ENCODE peak calls at places on chromosomes 5 and 9, in ten cellular contexts. W, L, S, M, K, E, N, P, R and Z are unnamed samples. For H3K9me3 and H3K4me1, the result is how much of the 10 kb centered on the place peaks cover.

GRCh38 chr9:14271078-14271673 is 42.8 kb downstream of the NFIB start:
- DNase-seq in W (peak), K (peak), E (peak), P (peak), M (peak), R (peak), S (peak), N (no peak), L (peak), Z (peak)

GRCh38 chr9:82924243-82924605 is 138.7 kb downstream of the RASEF start:
- DNase-seq in S (no peak), N (no peak), P (no peak), W (no peak), L (no peak), K (no peak), E (no peak), M (no peak), R (no peak), Z (no peak)

GRCh38 chr9:135281661-135282000 is 194.2 kb downstream of the OLFM1 start:
- DNase-seq in N (no peak), W (no peak), E (no peak), R (no peak), K (no peak), M (no peak), L (no peak), S (no peak), P (no peak), Z (no peak)

GRCh38 chr5:36264202-36264760 is 22.6 kb upstream of the NADK2 start:
- DNase-seq in K (no peak), M (no peak), P (no peak), E (no peak), S (no peak), W (no peak), L (no peak), N (no peak), R (no peak), Z (no peak)

GRCh38 chr9:133874061-133874638 is 118.0 kb downstream of the VAV2 start:
- DNase-seq in N (peak), W (peak), R (peak), E (no peak), S (no peak), P (no peak), M (no peak), L (no peak), K (no peak), Z (no peak)

GRCh38 chr5:151212361-151212899 is 11.5 kb downstream of the CCDC69 start:
- DNase-seq in S (no peak), L (no peak), R (no peak), K (no peak), M (no peak), P (no peak), N (no peak), W (no peak), E (no peak), Z (no peak)

GRCh38 chr5:170420809-170421412 is 31.7 kb upstream of the KCNMB1 start:
- DNase-seq in P (peak), N (peak), W (peak), R (peak), K (peak), E (peak), S (no peak), L (peak), M (no peak), Z (peak)

GRCh38 chr5:77066823-77067442 is 20.2 kb downstream of the ZBED3 start:
- DNase-seq in E (no peak), W (peak), M (no peak), S (peak), N (no peak), K (peak), L (no peak), P (no peak), R (peak), Z (no peak)

GRCh38 chr9:25960235-25960634 is 282.0 kb upstream of the TUSC1 start:
- DNase-seq in N (no peak), L (no peak), M (no peak), P (no peak), R (no peak), K (no peak), E (no peak), W (no peak), S (no peak), Z (no peak)

GRCh38 chr5:134024811-134025210 is 20.0 kb upstream of the VDAC1 start:
- DNase-seq in P (no peak), K (no peak), R (no peak), N (no peak), M (no peak), L (no peak), E (no peak), S (no peak), W (no peak), Z (no peak)

GRCh38 chr9:21554813-21555212 is 72.7 kb upstream of the IFNE start:
- DNase-seq in S (no peak), E (no peak), N (no peak), K (no peak), P (no peak), M (no peak), W (no peak), L (no peak), R (no peak), Z (no peak)

GRCh38 chr5:1865948-1866347 is 16.8 kb downstream of the IRX4 start:
- DNase-seq in K (no peak), P (no peak), E (no peak), W (no peak), N (no peak), L (no peak), M (no peak), R (no peak), S (no peak), Z (peak)

GRCh38 chr9:80926611-80927010 is 762.7 kb downstream of the TLE1 start:
- DNase-seq in M (no peak), L (no peak), R (no peak), P (no peak), K (no peak), N (no peak), S (no peak), W (no peak), E (no peak), Z (no peak)

GRCh38 chr5:56958595-56958994 is 6.7 kb upstream of the MIER3 start:
- DNase-seq in M (no peak), N (no peak), L (no peak), K (no peak), W (no peak), S (no peak), E (no peak), R (no peak), P (no peak), Z (no peak)

GRCh38 chr9:115164511-115164974 is 46.6 kb upstream of the TNC start:
- DNase-seq in M (peak), N (peak), S (no peak), E (no peak), K (no peak), L (peak), W (peak), P (peak), R (no peak), Z (peak)

GRCh38 chr5:117761190-117761589 is 1186.6 kb upstream of the SEMA6A start:
- DNase-seq in N (no peak), W (no peak), E (no peak), R (no peak), M (no peak), K (no peak), L (no peak), P (no peak), S (no peak), Z (no peak)

GRCh38 chr9:129310666-129311350 is 132.7 kb upstream of the IER5L start:
- DNase-seq in P (peak), W (peak), K (no peak), S (no peak), L (no peak), M (peak), R (no peak), E (no peak), N (no peak), Z (no peak)

GRCh38 chr9:128733256-128733655 is 9.3 kb upstream of the ZDHHC12 start:
- DNase-seq in P (peak), E (peak), K (peak), W (peak), S (peak), L (peak), R (peak), M (no peak), N (peak), Z (peak)

GRCh38 chr9:130866474-130866965 is 30.1 kb downstream of the QRFP start:
- DNase-seq in E (peak), L (peak), R (peak), P (peak), M (peak), W (peak), K (peak), S (peak), N (peak), Z (peak)

GRCh38 chr9:36862206-36863145 is 171.6 kb downstream of the PAX5 start:
- DNase-seq in W (peak), S (no peak), M (no peak), P (peak), R (peak), K (no peak), L (peak), E (peak), N (peak), Z (peak)

GRCh38 chr5:25006734-25007133 is 362.0 kb upstream of the CDH10 start:
- DNase-seq in S (no peak), K (no peak), N (no peak), L (peak), E (no peak), R (no peak), M (no peak), W (no peak), P (no peak), Z (no peak)

GRCh38 chr9:79013715-79014610 is 557.8 kb upstream of the TLE4 start:
- DNase-seq in N (no peak), M (no peak), P (no peak), R (no peak), S (no peak), L (peak), W (peak), E (no peak), K (no peak), Z (no peak)

GRCh38 chr5:125526940-125527339 is 780.5 kb upstream of the ZNF608 start:
- DNase-seq in M (no peak), P (no peak), K (no peak), E (no peak), S (no peak), W (peak), N (no peak), L (no peak), R (no peak), Z (no peak)
- H3K27ac ChIP-seq in M (no peak), P (no peak), K (no peak), E (no peak), S (no peak), W (no peak), N (no peak), L (no peak), R (no peak), Z (no peak)

GRCh38 chr5:141430332-141431113 is at the start of gene PCDHGA12:
- DNase-seq in L (peak), N (no peak), E (no peak), M (no peak), W (peak), R (peak), K (peak), S (peak), P (no peak), Z (peak)

GRCh38 chr5:141431286-141431685 is 979 bp downstream of the PCDHGA12 start:
- DNase-seq in K (no peak), R (peak), N (no peak), W (no peak), E (no peak), L (no peak), M (no peak), P (no peak), S (no peak), Z (no peak)

GRCh38 chr5:141422742-141423291 is 2.0 kb downstream of the PCDHGA11 start:
- DNase-seq in R (no peak), P (no peak), K (no peak), E (no peak), W (no peak), N (no peak), S (no peak), M (no peak), L (no peak), Z (peak)

GRCh38 chr5:141427783-141428426 is 2.4 kb upstream of the PCDHGA12 start:
- DNase-seq in S (no peak), L (no peak), E (no peak), P (no peak), M (no peak), W (no peak), N (no peak), K (no peak), R (no peak), Z (no peak)
- H3K9me3 ChIP-seq in S (under half), L (half or more), E (under half), P (under half), M (half or more), W (under half), N (under half), K (half or more), R (half or more), Z (under half)

DNA sequence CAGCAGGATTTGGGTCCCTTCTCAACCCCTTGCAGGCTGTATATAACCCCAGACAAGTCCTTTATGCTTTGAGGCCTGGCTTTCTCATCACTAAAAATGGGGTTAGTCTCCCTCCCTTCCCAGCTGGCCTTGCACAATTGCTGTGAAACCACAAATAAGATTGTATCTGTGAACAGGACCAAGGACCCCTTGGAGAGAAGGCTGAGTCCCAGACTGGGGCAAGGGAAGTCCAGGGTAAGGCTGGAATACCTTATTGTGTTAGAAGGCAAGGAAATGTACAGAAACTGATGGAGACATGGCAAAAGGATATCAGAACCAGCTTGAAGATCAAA is 11.4 kb downstream of the MACROH2A1 start:
- DNase-seq in W (no peak), S (no peak), M (no peak), N (no peak), E (no peak), K (no peak), P (no peak), R (no peak), L (no peak), Z (no peak)
- H3K4me1 ChIP-seq in W (under half), S (half or more), M (half or more), N (under half), E (under half), K (half or more), P (under half), R (under half), L (under half), Z (half or more)

GRCh38 chr9:120946259-120946658 is 19.7 kb upstream of the TRAF1 start:
- DNase-seq in S (no peak), L (no peak), R (no peak), N (no peak), M (no peak), P (no peak), K (no peak), E (no peak), W (peak), Z (no peak)

GRCh38 chr9:120944434-120945125 is 18.0 kb upstream of the TRAF1 start:
- DNase-seq in R (no peak), S (no peak), L (no peak), E (no peak), K (no peak), M (no peak), P (no peak), N (no peak), W (no peak), Z (no peak)

GRCh38 chr9:120940573-120940972 is 14.0 kb upstream of the TRAF1 start:
- DNase-seq in L (no peak), W (no peak), N (no peak), K (no peak), M (no peak), P (no peak), R (no peak), S (no peak), E (no peak), Z (no peak)

GRCh38 chr9:120941046-120941770 is 14.6 kb upstream of the TRAF1 start:
- DNase-seq in W (peak), N (no peak), M (no peak), S (no peak), E (no peak), R (no peak), K (no peak), P (no peak), L (no peak), Z (no peak)

GRCh38 chr9:120942186-120943001 is 15.8 kb upstream of the TRAF1 start:
- DNase-seq in N (no peak), M (no peak), R (peak), S (peak), P (peak), E (no peak), L (no peak), W (no peak), K (no peak), Z (peak)
- H3K27ac ChIP-seq in N (no peak), M (peak), R (peak), S (peak), P (peak), E (no peak), L (peak), W (peak), K (no peak), Z (peak)

GRCh38 chr9:124457079-124457886 is 7.0 kb downstream of the ADGRD2 start:
- DNase-seq in S (no peak), N (no peak), W (no peak), P (no peak), M (peak), L (no peak), R (peak), K (no peak), E (no peak), Z (no peak)

GRCh38 chr9:124456341-124457078 is 6.3 kb downstream of the ADGRD2 start:
- DNase-seq in P (no peak), K (no peak), S (no peak), L (no peak), W (no peak), N (no peak), E (no peak), R (peak), M (peak), Z (no peak)

GRCh38 chr9:124455820-124456219 is 5.6 kb downstream of the ADGRD2 start:
- DNase-seq in E (no peak), P (no peak), W (no peak), R (peak), N (no peak), L (no peak), M (no peak), S (no peak), K (no peak), Z (no peak)

GRCh38 chr9:124457887-124458431 is 7.7 kb downstream of the ADGRD2 start:
- DNase-seq in S (no peak), R (no peak), W (no peak), M (no peak), P (no peak), K (no peak), L (no peak), E (no peak), N (no peak), Z (no peak)

DNA sequence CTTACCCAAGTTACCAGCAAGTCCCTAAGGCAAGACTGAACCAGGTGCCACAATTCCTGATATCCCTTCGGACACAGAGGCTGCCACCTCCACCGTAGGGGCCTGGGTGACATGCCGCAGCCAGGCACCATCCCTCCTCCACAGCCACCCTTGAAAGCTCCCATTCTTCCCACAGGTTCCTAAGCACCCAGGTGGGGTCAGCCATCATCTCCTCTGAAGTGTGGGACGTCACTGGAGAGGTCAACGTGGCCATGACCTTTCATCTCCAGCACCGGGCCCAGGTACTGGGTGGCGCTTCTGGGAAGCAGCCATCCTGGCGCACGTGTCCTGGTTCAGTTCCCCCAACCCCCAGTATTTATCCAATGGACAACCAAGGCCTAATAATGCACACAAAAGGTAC is 8.2 kb downstream of the ADGRD2 start:
- DNase-seq in W (no peak), K (no peak), R (no peak), S (no peak), M (no peak), P (no peak), N (no peak), L (no peak), E (no peak), Z (no peak)
- H3K9me3 ChIP-seq in W (under half), K (under half), R (under half), S (under half), M (under half), P (under half), N (under half), L (under half), E (under half), Z (under half)

DNA sequence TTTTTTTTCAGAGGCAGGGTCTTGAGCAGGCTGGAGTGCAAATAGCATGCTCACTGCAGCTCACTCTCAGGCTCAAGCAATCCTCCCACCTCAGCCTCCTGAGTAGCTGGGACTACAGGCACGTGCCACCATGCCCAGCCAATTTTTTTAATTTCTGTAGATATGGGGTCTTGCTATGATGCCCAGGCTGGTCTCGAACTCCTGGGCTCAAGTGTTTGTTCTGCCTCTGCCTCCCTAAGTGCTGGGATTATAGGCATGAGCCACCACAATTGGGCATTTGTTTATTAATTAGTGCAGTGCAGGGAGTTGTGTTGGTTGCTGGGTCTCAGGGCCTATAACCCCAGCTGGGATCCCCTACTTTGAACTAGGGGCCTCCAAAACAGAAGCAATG is 47.0 kb downstream of the CXXC5 start:
- DNase-seq in N (no peak), P (no peak), R (no peak), M (no peak), W (no peak), E (no peak), S (no peak), K (no peak), L (no peak), Z (no peak)
- H3K4me1 ChIP-seq in N (under half), P (under half), R (under half), M (under half), W (under half), E (under half), S (under half), K (half or more), L (under half), Z (under half)